ENCODE peak calls at places on chromosomes 4 and X, in ten cellular contexts. K is OCI-LY7; F is CD8-positive, alpha-beta T cell; A is transverse colon; C is IMR-90; Z is endodermal cell; O is upper lobe of right lung; N is thoracic aorta; D is mammary epithelial cell; L is HCT116. B is an unnamed sample. For H3K4me1, the result is how much of the 10 kb centered on the place peaks cover.

GRCh38 chr4:101020956-101021355 is 326.4 kb downstream of the PPP3CA start:
- DNase-seq in K (no peak), F (no peak), A (no peak), C (peak), Z (peak), O (no peak), N (no peak), D (peak), L (peak), B (no peak)

GRCh38 chrX:46912098-46912672 is at the start of gene JADE3:
- DNase-seq in K (peak), F (peak), A (peak), C (peak), Z (peak), O (peak), N (peak), D (peak), L (peak), B (peak)

GRCh38 chr4:56129431-56129861 is 180.7 kb downstream of the CEP135 start:
- DNase-seq in K (peak), F (no peak), A (peak), C (no peak), Z (peak), O (peak), N (no peak), D (peak), L (peak), B (no peak)

GRCh38 chr4:38381788-38382187 is 282.2 kb upstream of the KLF3 start:
- DNase-seq in K (no peak), F (no peak), A (no peak), C (no peak), Z (no peak), O (no peak), N (no peak), D (no peak), L (no peak), B (no peak)

GRCh38 chrX:46912673-46913491 is 661 bp downstream of the JADE3 start:
- DNase-seq in K (peak), F (peak), A (peak), C (peak), Z (peak), O (peak), N (no peak), D (peak), L (no peak), B (peak)

GRCh38 chr4:17065821-17066220 is 167.4 kb upstream of the LDB2 start:
- DNase-seq in K (no peak), F (no peak), A (no peak), C (no peak), Z (no peak), O (no peak), N (no peak), D (no peak), L (no peak), B (no peak)

GRCh38 chrX:24575496-24575895 is 71.7 kb downstream of the PCYT1B start:
- DNase-seq in K (no peak), F (no peak), A (no peak), C (no peak), Z (no peak), O (no peak), N (no peak), D (no peak), L (no peak), B (no peak)

GRCh38 chrX:12225073-12225472 is 86.8 kb downstream of the FRMPD4 start:
- DNase-seq in K (no peak), F (no peak), A (no peak), C (no peak), Z (no peak), O (no peak), N (no peak), D (no peak), L (no peak), B (no peak)

GRCh38 chrX:150664290-150664689 is 28.9 kb upstream of the MTMR1 start:
- DNase-seq in K (no peak), F (no peak), A (no peak), C (no peak), Z (no peak), O (peak), N (no peak), D (no peak), L (no peak), B (no peak)

GRCh38 chr4:95835672-95836071 is 4.2 kb upstream of the PDHA2 start:
- DNase-seq in K (peak), F (no peak), A (no peak), C (no peak), Z (peak), O (no peak), N (no peak), D (no peak), L (peak), B (no peak)

GRCh38 chr4:158016511-158016910 is 156.3 kb downstream of the GASK1B start:
- DNase-seq in K (no peak), F (no peak), A (no peak), C (peak), Z (no peak), O (no peak), N (no peak), D (peak), L (no peak), B (no peak)

GRCh38 chrX:27619975-27620374 is 29.8 kb downstream of the DCAF8L2 start:
- DNase-seq in K (no peak), F (no peak), A (no peak), C (peak), Z (no peak), O (no peak), N (no peak), D (peak), L (no peak), B (no peak)

GRCh38 chrX:50206753-50207152 is 2.2 kb downstream of the CCNB3 start:
- DNase-seq in K (no peak), F (no peak), A (no peak), C (no peak), Z (peak), O (no peak), N (no peak), D (no peak), L (no peak), B (no peak)

GRCh38 chrX:50202539-50202938 is 1.7 kb upstream of the AKAP4 start:
- DNase-seq in K (no peak), F (no peak), A (no peak), C (no peak), Z (no peak), O (no peak), N (no peak), D (peak), L (no peak), B (no peak)

GRCh38 chrX:50198348-50198747 is 2.5 kb downstream of the AKAP4 start:
- DNase-seq in K (no peak), F (no peak), A (no peak), C (no peak), Z (no peak), O (no peak), N (no peak), D (no peak), L (no peak), B (no peak)

GRCh38 chrX:50204364-50204899 is at the start of gene CCNB3:
- DNase-seq in K (peak), F (peak), A (peak), C (peak), Z (peak), O (peak), N (no peak), D (peak), L (peak), B (peak)

DNA sequence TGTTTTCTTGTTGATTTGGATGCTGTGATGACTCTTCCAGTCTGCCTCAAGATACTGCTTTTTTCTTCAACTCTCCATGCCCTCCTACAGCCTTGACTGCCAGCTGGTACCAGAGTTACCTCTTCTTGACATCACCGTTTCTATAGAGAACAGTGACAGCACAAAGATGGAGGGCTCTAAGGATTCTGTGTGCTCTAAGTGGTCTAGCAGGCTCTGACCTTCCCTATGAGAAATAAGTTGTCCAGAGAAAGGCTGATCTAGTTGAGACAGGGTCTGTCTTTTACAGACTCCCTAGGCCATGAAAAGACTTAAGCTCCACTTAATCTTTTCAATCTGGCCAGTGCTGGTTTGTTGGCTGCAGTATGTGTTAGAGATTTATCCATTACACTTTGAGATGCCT is at the start of gene AKAP4:
- DNase-seq in K (no peak), F (no peak), A (no peak), C (no peak), Z (no peak), O (no peak), N (no peak), D (no peak), L (no peak), B (no peak)
- H3K27ac ChIP-seq in K (no peak), F (no peak), A (no peak), C (no peak), Z (no peak), O (no peak), N (no peak), D (no peak), L (no peak), B (no peak)

GRCh38 chr4:6983500-6984142 is 59.6 kb upstream of the TADA2B start:
- DNase-seq in K (no peak), F (no peak), A (no peak), C (no peak), Z (no peak), O (no peak), N (no peak), D (no peak), L (no peak), B (no peak)

GRCh38 chr4:6986781-6987565 is 56.2 kb upstream of the TADA2B start:
- DNase-seq in K (peak), F (peak), A (peak), C (peak), Z (peak), O (peak), N (peak), D (peak), L (peak), B (peak)

GRCh38 chr4:6986067-6986780 is 56.9 kb upstream of the TADA2B start:
- DNase-seq in K (no peak), F (no peak), A (no peak), C (peak), Z (peak), O (no peak), N (no peak), D (peak), L (no peak), B (no peak)

GRCh38 chr4:6987566-6987920 is 55.6 kb upstream of the TADA2B start:
- DNase-seq in K (peak), F (no peak), A (no peak), C (peak), Z (peak), O (no peak), N (no peak), D (peak), L (no peak), B (no peak)

DNA sequence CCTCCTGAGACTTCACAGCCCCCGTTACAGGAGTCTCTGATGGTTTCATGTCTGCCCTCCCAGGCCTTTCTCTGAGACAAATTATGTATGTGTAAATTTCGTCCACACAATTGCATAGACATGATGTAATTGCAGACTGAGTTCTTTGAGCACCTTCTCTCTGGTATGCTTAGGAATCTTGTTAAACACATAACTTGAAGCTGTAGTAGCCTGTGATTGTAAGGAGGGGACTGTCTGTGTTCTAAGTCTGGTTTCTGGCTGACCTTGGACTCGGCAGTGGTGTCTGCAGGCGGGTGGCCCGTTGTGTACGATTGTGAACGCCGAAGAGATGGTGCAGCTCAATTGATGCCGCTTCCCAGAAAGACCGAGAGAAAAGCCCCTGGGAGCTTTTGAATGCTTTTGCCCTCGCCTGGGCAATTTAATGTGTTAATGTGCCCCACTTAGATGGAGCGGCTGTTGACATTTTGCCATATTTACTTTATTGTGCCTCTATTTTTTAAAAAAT is 58.5 kb upstream of the TADA2B start:
- DNase-seq in K (no peak), F (no peak), A (no peak), C (no peak), Z (no peak), O (no peak), N (no peak), D (no peak), L (no peak), B (no peak)
- H3K4me1 ChIP-seq in K (under half), F (under half), A (half or more), C (under half), Z (under half), O (under half), N (under half), D (under half), L (under half), B (under half)

GRCh38 chrX:50905334-50905733 is 5.2 kb upstream of the BMP15 start:
- DNase-seq in K (peak), F (no peak), A (peak), C (no peak), Z (peak), O (no peak), N (no peak), D (peak), L (no peak), B (no peak)
- TF ChIP-seq CTCF in K (peak), F (no peak), A (no peak), C (no peak), Z (peak), O (no peak), N (no peak), D (peak), L (peak), B (peak)

GRCh38 chr4:5927116-5927515 is 34.2 kb upstream of the CRMP1 start:
- DNase-seq in K (no peak), F (no peak), A (no peak), C (no peak), Z (peak), O (no peak), N (no peak), D (no peak), L (no peak), B (no peak)

GRCh38 chr4:5927747-5928146 is 34.9 kb upstream of the CRMP1 start:
- DNase-seq in K (peak), F (no peak), A (no peak), C (no peak), Z (peak), O (no peak), N (no peak), D (no peak), L (no peak), B (no peak)

GRCh38 chr4:5928241-5928640 is 35.4 kb upstream of the CRMP1 start:
- DNase-seq in K (no peak), F (no peak), A (no peak), C (no peak), Z (peak), O (no peak), N (no peak), D (no peak), L (no peak), B (no peak)

GRCh38 chr4:5925419-5926187 is 32.7 kb upstream of the CRMP1 start:
- DNase-seq in K (no peak), F (no peak), A (no peak), C (no peak), Z (peak), O (no peak), N (no peak), D (no peak), L (no peak), B (no peak)

DNA sequence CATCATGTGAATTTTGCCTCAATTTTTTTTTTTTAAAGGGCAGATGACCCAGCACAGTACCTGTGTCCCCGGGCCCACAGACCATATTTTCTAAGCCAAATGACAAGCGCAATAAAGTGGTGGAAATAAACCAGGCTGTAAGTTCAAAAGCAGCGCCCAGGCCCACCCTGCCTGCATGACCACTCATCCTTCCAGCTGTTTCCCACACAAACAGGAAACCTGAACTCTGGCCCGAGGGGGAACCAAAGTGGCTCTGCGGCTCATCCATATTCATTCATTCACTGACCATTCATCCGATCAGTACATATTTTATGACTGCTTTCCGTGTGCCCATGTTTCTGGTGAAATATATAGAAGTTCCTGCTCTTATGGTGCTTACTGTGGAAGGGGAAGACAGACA is 33.7 kb upstream of the CRMP1 start:
- DNase-seq in K (no peak), F (no peak), A (no peak), C (no peak), Z (peak), O (no peak), N (no peak), D (no peak), L (no peak), B (no peak)
- H3K27ac ChIP-seq in K (no peak), F (no peak), A (no peak), C (no peak), Z (no peak), O (no peak), N (no peak), D (no peak), L (no peak), B (no peak)

DNA sequence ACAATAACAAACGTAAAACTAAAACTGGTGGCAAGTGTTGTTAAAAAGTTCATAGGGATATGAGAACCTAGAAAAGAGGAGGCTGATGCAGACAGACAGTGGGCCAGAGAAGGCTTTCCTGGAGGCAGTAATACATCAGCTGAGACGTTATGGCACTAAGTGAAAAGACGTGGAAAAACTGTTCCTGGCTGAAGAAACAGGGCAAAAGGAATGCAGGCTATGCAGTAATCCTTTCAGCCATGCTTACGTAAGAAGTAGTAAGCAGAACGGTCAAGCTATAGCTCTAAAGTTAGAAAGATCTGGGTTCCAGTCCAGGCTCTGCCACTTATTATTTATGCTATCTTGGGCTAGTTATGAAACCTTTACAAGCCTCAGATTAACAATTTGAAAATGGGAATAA is 6.4 kb downstream of the LAMTOR3 start:
- DNase-seq in K (no peak), F (no peak), A (no peak), C (peak), Z (no peak), O (no peak), N (no peak), D (no peak), L (no peak), B (no peak)
- H3K4me1 ChIP-seq in K (under half), F (under half), A (under half), C (under half), Z (under half), O (under half), N (under half), D (under half), L (under half), B (under half)

GRCh38 chr4:82247171-82247570 is 126.6 kb downstream of the HNRNPD start:
- DNase-seq in K (no peak), F (no peak), A (no peak), C (no peak), Z (peak), O (no peak), N (no peak), D (peak), L (no peak), B (no peak)

GRCh38 chr4:82248903-82249632 is 124.7 kb downstream of the HNRNPD start:
- DNase-seq in K (no peak), F (no peak), A (no peak), C (no peak), Z (no peak), O (no peak), N (no peak), D (no peak), L (no peak), B (no peak)

DNA sequence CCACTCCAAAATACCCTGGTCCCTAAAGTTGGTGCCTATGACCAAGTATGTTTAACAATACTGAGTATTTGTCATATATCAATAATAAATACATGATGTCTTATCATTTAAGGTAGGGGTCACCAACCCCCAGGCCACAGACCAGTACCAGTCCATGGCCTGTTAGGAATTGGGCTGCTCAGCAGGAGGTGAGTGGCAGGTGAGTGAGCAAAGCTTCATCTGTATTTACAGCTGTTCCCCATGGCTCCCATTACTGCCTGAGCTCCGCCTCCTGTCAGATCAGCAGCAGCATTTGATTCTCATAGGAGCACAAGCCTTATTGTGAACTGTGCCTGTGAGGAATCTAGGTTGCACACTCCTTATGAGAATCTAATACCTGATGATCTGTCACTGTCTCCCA is 126.2 kb downstream of the HNRNPD start:
- DNase-seq in K (no peak), F (no peak), A (no peak), C (no peak), Z (peak), O (no peak), N (no peak), D (no peak), L (no peak), B (no peak)
- TF ChIP-seq CTCF in K (peak), F (no peak), A (no peak), C (no peak), Z (no peak), O (no peak), N (no peak), D (no peak), L (no peak), B (no peak)

DNA sequence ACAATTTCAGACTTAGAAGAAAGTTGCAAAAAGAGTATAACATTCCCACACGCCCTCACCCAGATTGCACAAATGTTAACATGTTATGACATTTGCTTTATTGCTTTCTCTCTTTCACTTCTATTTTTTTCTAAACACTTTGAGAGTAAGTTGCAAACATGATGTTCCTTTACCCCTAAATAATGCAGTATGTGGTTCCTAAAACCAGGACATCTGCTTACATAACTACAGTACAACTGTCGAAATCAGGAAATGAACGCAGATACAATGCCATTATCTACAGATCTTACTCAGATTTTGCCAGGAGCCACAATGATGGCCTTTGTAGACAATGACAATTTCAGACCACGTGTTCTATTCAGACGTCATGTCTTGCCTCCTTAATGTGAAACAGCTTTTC is 22.4 kb downstream of the SH3TC1 start:
- DNase-seq in K (no peak), F (no peak), A (no peak), C (peak), Z (no peak), O (no peak), N (no peak), D (no peak), L (no peak), B (no peak)
- H3K27ac ChIP-seq in K (no peak), F (no peak), A (peak), C (no peak), Z (no peak), O (peak), N (no peak), D (no peak), L (no peak), B (no peak)

GRCh38 chr4:10006604-10007435 is 14.5 kb downstream of the SLC2A9 start:
- DNase-seq in K (no peak), F (no peak), A (peak), C (no peak), Z (peak), O (peak), N (no peak), D (peak), L (peak), B (peak)

GRCh38 chr4:10007772-10008171 is 13.5 kb downstream of the SLC2A9 start:
- DNase-seq in K (no peak), F (no peak), A (no peak), C (no peak), Z (no peak), O (no peak), N (no peak), D (no peak), L (no peak), B (no peak)

GRCh38 chr4:10007436-10007740 is 13.9 kb downstream of the SLC2A9 start:
- DNase-seq in K (no peak), F (no peak), A (no peak), C (no peak), Z (no peak), O (no peak), N (no peak), D (no peak), L (no peak), B (no peak)

GRCh38 chr4:10006236-10006603 is 15.1 kb downstream of the SLC2A9 start:
- DNase-seq in K (peak), F (no peak), A (peak), C (no peak), Z (no peak), O (no peak), N (peak), D (peak), L (no peak), B (no peak)

GRCh38 chr4:10008208-10009005 is 12.9 kb downstream of the SLC2A9 start:
- DNase-seq in K (no peak), F (no peak), A (no peak), C (peak), Z (no peak), O (no peak), N (no peak), D (peak), L (no peak), B (no peak)
- H3K4me1 ChIP-seq in K (under half), F (under half), A (under half), C (under half), Z (under half), O (under half), N (under half), D (half or more), L (under half), B (half or more)

GRCh38 chrX:143437439-143437838 is 79.8 kb downstream of the SPANXN3 start:
- DNase-seq in K (peak), F (no peak), A (no peak), C (no peak), Z (no peak), O (no peak), N (no peak), D (no peak), L (no peak), B (no peak)
- TF ChIP-seq CTCF in K (peak), F (no peak), A (no peak), C (no peak), Z (peak), O (no peak), N (no peak), D (no peak), L (peak), B (peak)

B was measured in RWPE2.